ENCODE peak calls at places on chromosomes 5 and 9, in five cellular contexts. N, M, S, Y and O are unnamed samples.

GRCh38 chr5:35369965-35370790 is 139.9 kb upstream of the PRLR start:
- DNase-seq in N (no peak), S (no peak), M (no peak), Y (no peak), O (no peak)

GRCh38 chr5:74322944-74323343 is 317.6 kb downstream of the ENC1 start:
- DNase-seq in N (no peak), S (no peak), M (no peak), Y (no peak), O (no peak)

GRCh38 chr5:90434116-90434714 is 24.7 kb upstream of the CETN3 start:
- DNase-seq in M (peak), S (peak), Y (no peak), N (peak), O (peak)

GRCh38 chr5:141172381-141173204 is at the start of gene PCDHB7:
- DNase-seq in M (peak), Y (no peak), N (peak), S (no peak), O (no peak)

GRCh38 chr9:134099123-134099761 is 31.4 kb upstream of the BRD3 start:
- DNase-seq in M (peak), N (peak), S (peak), Y (peak), O (no peak)

GRCh38 chr5:170920196-170920595 is 58.4 kb downstream of the RANBP17 start:
- DNase-seq in N (peak), S (no peak), M (peak), Y (no peak), O (peak)

GRCh38 chr5:98349251-98349989 is 424.0 kb upstream of the RGMB start:
- DNase-seq in Y (no peak), M (peak), N (peak), S (peak), O (peak)

GRCh38 chr5:73960023-73960422 is 334.0 kb downstream of the ARHGEF28 start:
- DNase-seq in N (no peak), M (no peak), S (no peak), Y (no peak), O (no peak)

GRCh38 chr5:19855031-19855430 is 133.0 kb downstream of the CDH18 start:
- DNase-seq in N (peak), Y (peak), S (peak), M (peak), O (peak)

GRCh38 chr9:124037790-124038189 is 26.2 kb downstream of the LHX2 start:
- DNase-seq in Y (no peak), N (no peak), S (no peak), M (no peak), O (no peak)

GRCh38 chr9:136615631-136616306 is 46.9 kb upstream of the EGFL7 start:
- DNase-seq in M (peak), Y (no peak), S (peak), N (no peak), O (no peak)

GRCh38 chr9:91915524-91916266 is 34.3 kb downstream of the ROR2 start:
- DNase-seq in S (no peak), N (no peak), Y (no peak), M (no peak), O (no peak)

GRCh38 chr5:6408260-6408596 is 29.9 kb upstream of the MED10 start:
- DNase-seq in M (no peak), Y (no peak), S (no peak), N (no peak), O (no peak)

GRCh38 chr9:73011346-73011745 is 58.5 kb upstream of the ALDH1A1 start:
- DNase-seq in S (no peak), Y (no peak), M (peak), N (no peak), O (peak)

GRCh38 chr5:66949066-66949465 is 247.5 kb downstream of the CD180 start:
- DNase-seq in M (no peak), N (peak), S (no peak), Y (no peak), O (no peak)

GRCh38 chr5:124755565-124755964 is 9.1 kb upstream of the ZNF608 start:
- DNase-seq in S (no peak), M (peak), Y (no peak), N (no peak), O (peak)

GRCh38 chr5:138241688-138242547 is 28.8 kb upstream of the CDC23 start:
- DNase-seq in S (no peak), M (peak), N (no peak), Y (no peak), O (peak)

GRCh38 chr9:135584371-135584770 is 22.8 kb downstream of the PAEP start:
- DNase-seq in S (no peak), M (no peak), Y (no peak), N (no peak), O (no peak)

GRCh38 chr5:36389245-36389644 is 87.5 kb upstream of the RANBP3L start:
- DNase-seq in N (no peak), S (no peak), Y (no peak), M (no peak), O (no peak)

GRCh38 chr5:18970000-18970399 is 1018.0 kb downstream of the CDH18 start:
- DNase-seq in M (no peak), S (no peak), Y (no peak), N (no peak), O (no peak)

GRCh38 chr5:179530069-179530998 is 20.0 kb upstream of the RUFY1 start:
- DNase-seq in Y (no peak), N (no peak), M (peak), S (no peak), O (peak)

GRCh38 chr9:137314561-137315560 is 12.8 kb upstream of the NRARP start:
- DNase-seq in N (no peak), Y (no peak), M (no peak), S (no peak), O (no peak)

GRCh38 chr9:86624616-86625015 is 270.4 kb upstream of the TUT7 start:
- DNase-seq in M (no peak), N (no peak), Y (no peak), S (no peak), O (no peak)

GRCh38 chr5:1554410-1554967 is 30.7 kb upstream of the LPCAT1 start:
- DNase-seq in N (no peak), M (no peak), Y (no peak), S (no peak), O (no peak)

GRCh38 chr5:172644711-172645110 is 3.6 kb downstream of the NEURL1B start:
- DNase-seq in M (no peak), Y (no peak), N (no peak), S (no peak), O (no peak)

GRCh38 chr5:80346055-80346454 is 26.3 kb downstream of the SPZ1 start:
- DNase-seq in S (peak), M (no peak), N (peak), Y (no peak), O (no peak)

GRCh38 chr9:132211570-132211969 is 49.7 kb downstream of the NTNG2 start:
- DNase-seq in N (no peak), S (no peak), M (no peak), Y (no peak), O (no peak)

GRCh38 chr5:16937503-16938161 is 1.5 kb upstream of the MYO10 start:
- DNase-seq in Y (no peak), N (no peak), M (no peak), S (no peak), O (no peak)

GRCh38 chr9:22129134-22129533 is 120.0 kb upstream of the CDKN2B start:
- DNase-seq in M (peak), S (no peak), N (no peak), Y (no peak), O (peak)

GRCh38 chr5:10317825-10318682 is 10.4 kb upstream of the CMBL start:
- DNase-seq in S (peak), Y (no peak), M (peak), N (peak), O (no peak)

GRCh38 chr5:36657563-36657995 is 51.2 kb downstream of the SLC1A3 start:
- DNase-seq in Y (peak), M (peak), N (peak), S (peak), O (peak)

GRCh38 chr5:117497626-117498025 is 923.0 kb upstream of the SEMA6A start:
- DNase-seq in S (no peak), Y (no peak), M (no peak), N (no peak), O (no peak)

GRCh38 chr9:107487521-107488399 is 1.8 kb downstream of the KLF4 start:
- DNase-seq in Y (no peak), M (peak), N (no peak), S (peak), O (peak)

GRCh38 chr5:57862471-57863282 is 380.1 kb upstream of the ACTBL2 start:
- DNase-seq in M (peak), S (peak), N (peak), Y (no peak), O (peak)

GRCh38 chr9:27514551-27514950 is 9.5 kb upstream of the IFNK start:
- DNase-seq in Y (no peak), S (no peak), M (no peak), N (no peak), O (no peak)

GRCh38 chr9:122228906-122229837 is at the start of gene LHX6:
- DNase-seq in Y (peak), S (peak), N (peak), M (peak), O (peak)
- TF ChIP-seq EZH2 in Y (peak), S (no peak), N (peak), M (peak), O (peak)

GRCh38 chr9:127788337-127789011 is 2.6 kb downstream of the CDK9 start:
- DNase-seq in M (no peak), N (peak), Y (no peak), S (no peak), O (no peak)

GRCh38 chr9:127785023-127785932 is 556 bp upstream of the CDK9 start:
- DNase-seq in N (peak), S (peak), Y (no peak), M (peak), O (no peak)

GRCh38 chr9:127789179-127789578 is 3.3 kb downstream of the CDK9 start:
- DNase-seq in Y (no peak), N (no peak), S (no peak), M (no peak), O (no peak)

GRCh38 chr9:127785933-127786772 is at the start of gene CDK9:
- DNase-seq in N (peak), M (peak), Y (no peak), S (peak), O (peak)

GRCh38 chr9:127786773-127787123 is 914 bp downstream of the CDK9 start:
- DNase-seq in N (no peak), M (no peak), S (no peak), Y (no peak), O (no peak)
- TF ChIP-seq CTCF in N (peak), M (peak), S (peak), Y (peak), O (peak)

DNA sequence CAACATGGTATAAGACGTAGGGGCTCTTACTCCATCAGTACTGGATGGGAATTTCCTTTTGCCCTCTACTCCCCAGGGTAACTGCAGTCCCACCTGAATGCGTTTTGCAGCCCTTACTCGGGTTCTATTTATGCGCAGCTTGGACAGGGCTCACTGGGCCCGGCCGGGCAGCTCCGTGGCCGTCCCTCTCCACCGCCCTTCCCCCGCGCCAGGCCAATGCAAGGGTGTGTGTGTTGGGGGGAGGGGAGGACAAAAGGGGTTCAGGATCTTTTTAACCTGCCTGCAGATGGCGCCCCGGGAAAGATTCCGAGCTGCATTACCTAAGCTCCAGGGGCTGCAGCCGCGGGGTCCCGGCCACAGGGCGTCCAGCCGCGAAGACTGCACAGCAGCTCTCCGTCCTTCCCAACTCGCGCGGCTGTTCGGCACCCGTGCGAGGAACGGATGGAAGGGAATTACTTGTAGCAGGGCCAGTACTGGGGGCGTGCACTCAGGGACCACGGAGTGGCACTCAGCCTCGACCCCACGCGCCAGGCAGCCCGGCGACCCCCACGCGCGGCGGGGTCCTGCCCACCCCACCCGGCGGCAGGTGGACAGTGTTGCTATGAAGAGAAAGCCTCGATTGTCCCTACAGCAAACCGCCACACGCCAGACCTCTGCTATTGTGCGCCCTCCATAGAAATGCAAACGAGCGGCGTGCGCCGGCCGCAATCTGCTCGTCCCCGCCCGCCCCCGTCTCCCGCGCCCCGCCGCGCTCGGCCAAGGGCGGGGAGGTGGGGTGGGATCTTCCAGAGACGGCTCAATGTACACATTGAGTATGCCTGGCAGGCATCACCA is 966 bp upstream of the GADD45G start:
- DNase-seq in S (no peak), Y (no peak), N (peak), M (peak), O (peak)
- TF ChIP-seq EZH2 in S (no peak), Y (peak), N (no peak), M (peak), O (peak)

GRCh38 chr9:109411818-109412352 is 86.2 kb downstream of the PTPN3 start:
- DNase-seq in M (peak), N (no peak), S (peak), Y (no peak), O (peak)

GRCh38 chr9:109416135-109416706 is 81.9 kb downstream of the PTPN3 start:
- DNase-seq in Y (no peak), S (no peak), M (no peak), N (no peak), O (no peak)

GRCh38 chr9:109411069-109411761 is 86.9 kb downstream of the PTPN3 start:
- DNase-seq in S (no peak), N (no peak), Y (no peak), M (no peak), O (no peak)

GRCh38 chr9:109417054-109417453 is 81.1 kb downstream of the PTPN3 start:
- DNase-seq in M (peak), N (no peak), Y (no peak), S (no peak), O (peak)

DNA sequence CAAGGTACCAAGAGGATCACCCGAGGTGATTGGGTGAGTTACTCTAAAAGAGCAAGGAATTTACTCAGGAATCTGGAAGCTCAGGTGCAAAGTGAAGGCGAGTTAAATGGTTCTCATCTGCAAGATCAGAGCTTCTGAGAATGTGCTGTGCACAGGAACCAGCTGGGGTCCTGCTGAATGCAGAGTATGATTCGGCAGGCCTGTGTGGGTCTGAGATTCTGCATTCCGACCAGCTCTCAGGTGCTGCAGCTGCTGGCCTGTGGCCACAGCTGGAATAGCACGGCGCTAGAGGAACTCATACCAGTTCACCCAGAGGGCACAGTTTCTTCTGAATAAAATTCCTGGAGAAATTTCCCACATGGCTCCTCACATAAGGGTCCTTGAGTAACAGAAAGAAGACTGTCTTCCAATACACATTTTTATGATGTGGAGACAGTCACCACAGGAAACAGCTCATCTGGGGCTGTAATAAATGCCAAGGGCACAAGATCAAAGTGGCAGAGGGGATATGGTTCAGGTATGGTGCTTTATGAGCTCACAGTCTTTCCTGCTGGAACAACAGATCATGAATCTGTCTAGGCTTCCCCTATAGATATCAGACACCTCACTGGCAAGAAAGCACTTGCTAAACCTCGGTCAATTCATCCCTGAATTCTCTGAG is 83.9 kb downstream of the PTPN3 start:
- DNase-seq in N (no peak), M (no peak), S (no peak), Y (no peak), O (no peak)
- TF ChIP-seq CTCF in N (no peak), M (no peak), S (no peak), Y (no peak), O (no peak)

DNA sequence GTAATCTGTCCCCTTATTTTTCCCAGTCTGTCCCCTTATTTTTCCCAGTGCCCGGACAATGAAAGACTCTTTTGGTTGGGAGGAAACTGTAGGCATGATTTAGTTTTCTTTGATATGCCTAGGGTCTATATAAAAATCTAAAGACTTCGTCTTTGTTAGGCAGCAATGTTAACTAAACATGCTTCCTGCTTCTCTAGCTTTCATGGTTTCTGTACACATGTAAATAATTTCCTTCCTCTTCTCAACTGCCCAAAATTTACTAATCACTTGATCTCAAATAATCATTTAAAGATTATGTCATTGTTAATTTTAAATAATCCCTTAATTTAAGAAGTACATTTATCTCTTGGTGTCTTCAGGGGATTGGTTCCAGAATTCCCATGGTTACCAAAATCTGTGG is 47.8 kb upstream of the RAPGEF6 start:
- DNase-seq in S (no peak), Y (no peak), N (no peak), M (no peak), O (no peak)
- TF ChIP-seq EZH2 in S (no peak), Y (no peak), N (no peak), M (no peak), O (no peak)

GRCh38 chr5:150211156-150212030 is 21.5 kb downstream of the SLC6A7 start:
- DNase-seq in S (no peak), Y (no peak), M (no peak), N (no peak), O (no peak)

GRCh38 chr5:150213530-150213929 is 23.7 kb downstream of the SLC6A7 start:
- DNase-seq in M (peak), N (no peak), Y (no peak), S (no peak), O (peak)

GRCh38 chr5:150215978-150216944 is 26.4 kb downstream of the SLC6A7 start:
- DNase-seq in Y (no peak), N (no peak), S (peak), M (no peak), O (no peak)

GRCh38 chr5:150217041-150217440 is 27.2 kb downstream of the SLC6A7 start:
- DNase-seq in S (no peak), Y (no peak), N (no peak), M (no peak), O (no peak)

GRCh38 chr5:150214289-150214688 is 24.4 kb downstream of the SLC6A7 start:
- DNase-seq in Y (no peak), M (peak), S (no peak), N (no peak), O (peak)
- TF ChIP-seq CTCF in Y (no peak), M (peak), S (no peak), N (no peak), O (no peak)

DNA sequence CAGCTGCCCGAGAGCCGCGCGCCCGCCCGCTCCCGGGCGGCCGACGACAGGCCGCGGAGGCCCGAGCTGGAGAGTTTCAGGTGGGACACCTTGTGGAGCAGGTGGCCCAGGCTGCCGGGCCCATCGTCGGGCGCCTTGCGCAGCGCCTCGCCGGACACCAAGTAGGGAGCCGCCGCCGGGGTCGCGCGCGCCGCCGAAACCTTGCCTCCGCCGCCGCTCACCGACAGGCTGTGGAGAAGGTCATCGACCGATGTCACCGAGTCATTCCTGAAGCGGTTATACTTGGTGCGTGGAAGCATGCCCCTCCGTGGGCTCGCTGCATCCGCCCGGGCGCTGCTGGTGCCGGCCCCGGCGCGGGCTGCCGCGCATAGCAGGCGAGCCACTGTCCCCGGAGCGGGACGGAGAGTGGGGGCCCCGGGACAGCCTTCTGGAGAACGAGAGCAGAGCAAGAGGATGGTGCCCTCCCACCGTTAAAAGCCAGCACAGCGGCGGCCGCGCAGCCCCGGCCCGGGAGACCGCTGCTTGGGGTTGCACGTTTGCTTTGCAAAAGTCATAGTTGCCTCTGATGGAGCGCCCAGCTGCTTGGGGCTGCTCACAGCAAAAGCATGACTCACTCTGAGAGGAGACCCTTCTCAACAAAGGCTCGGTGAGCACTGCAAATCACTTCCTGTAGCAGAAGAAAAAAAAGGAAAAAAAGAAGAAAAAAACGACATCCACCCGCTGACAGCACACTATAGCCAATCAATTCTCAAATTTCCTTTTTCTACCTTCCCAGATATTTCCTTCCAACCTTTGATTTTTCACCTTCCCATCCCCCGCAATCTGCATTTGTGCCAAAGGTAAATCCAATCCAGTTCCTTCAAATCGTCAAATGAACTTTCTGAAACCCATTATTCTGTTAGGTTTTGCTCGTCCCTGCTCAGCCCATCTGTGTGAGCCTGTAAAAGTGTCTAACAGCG is at the start of gene SHC3:
- DNase-seq in N (no peak), S (no peak), M (peak), Y (no peak), O (peak)
- TF ChIP-seq EZH2 in N (peak), S (no peak), M (no peak), Y (peak), O (peak)

GRCh38 chr5:14582797-14583137 is 1.2 kb downstream of the OTULINL start:
- DNase-seq in S (peak), M (no peak), Y (no peak), N (no peak), O (no peak)

GRCh38 chr5:14580037-14581034 is 1.3 kb upstream of the OTULINL start:
- DNase-seq in N (no peak), M (peak), S (peak), Y (no peak), O (peak)

GRCh38 chr5:14581333-14581890 is at the start of gene OTULINL:
- DNase-seq in S (peak), N (peak), M (peak), Y (no peak), O (peak)

GRCh38 chr5:14584848-14585247 is 3.3 kb downstream of the OTULINL start:
- DNase-seq in S (no peak), N (no peak), M (no peak), Y (no peak), O (no peak)

GRCh38 chr5:14581891-14582796 is 552 bp downstream of the OTULINL start:
- DNase-seq in M (peak), S (peak), Y (no peak), N (peak), O (no peak)
- TF ChIP-seq CTCF in M (no peak), S (peak), Y (peak), N (peak), O (no peak)